ENCODE peak calls at places on chromosomes 16 and 17, in five cellular contexts. Y is NCI-H1048; T is fibroblast of lung; Z is CD8-positive, alpha-beta T cell; B is HEK293T. M is an unnamed sample.

GRCh38 chr16:89117975-89118289 is 24.3 kb downstream of the ACSF3 start:
- DNase-seq in B (no peak), Z (no peak), Y (no peak), T (no peak), M (no peak)

GRCh38 chr16:19645557-19645981 is 72.5 kb downstream of the KNOP1 start:
- DNase-seq in Z (no peak), Y (no peak), T (no peak), B (no peak), M (no peak)

GRCh38 chr16:84526794-84527485 is 22.5 kb upstream of the MEAK7 start:
- DNase-seq in Z (no peak), T (peak), Y (no peak), B (no peak), M (no peak)

GRCh38 chr16:3513892-3514600 is 13.2 kb downstream of the CLUAP1 start:
- DNase-seq in T (no peak), B (no peak), Y (no peak), Z (no peak), M (no peak)

GRCh38 chr17:7552621-7553051 is 3.8 kb downstream of the TNFSF12 start:
- DNase-seq in T (no peak), Y (no peak), Z (no peak), B (no peak), M (no peak)

GRCh38 chr16:31409433-31409832 is 16.3 kb downstream of the ITGAD start:
- DNase-seq in Z (no peak), B (no peak), Y (no peak), T (peak), M (no peak)

GRCh38 chr16:56244612-56245011 is 53.3 kb downstream of the GNAO1 start:
- DNase-seq in Y (no peak), B (no peak), Z (no peak), T (no peak), M (no peak)

GRCh38 chr17:28404812-28405570 is 1.0 kb downstream of the SLC46A1 start:
- DNase-seq in Z (no peak), B (no peak), T (no peak), Y (no peak), M (no peak)

GRCh38 chr17:72952641-72953313 is 139.7 kb downstream of the SLC39A11 start:
- DNase-seq in Z (no peak), T (no peak), Y (no peak), B (no peak), M (no peak)

GRCh38 chr17:45296003-45296832 is 20.6 kb downstream of the MAP3K14 start:
- DNase-seq in B (no peak), Z (no peak), Y (no peak), T (no peak), M (no peak)

GRCh38 chr16:27689711-27690110 is 139.8 kb downstream of the KATNIP start:
- DNase-seq in B (no peak), Z (no peak), T (no peak), Y (no peak), M (peak)

GRCh38 chr17:29364691-29365090 is 25.5 kb upstream of the TAOK1 start:
- DNase-seq in B (no peak), Y (no peak), Z (no peak), T (no peak), M (no peak)

GRCh38 chr17:44115585-44116415 is 7.6 kb downstream of the HDAC5 start:
- DNase-seq in Y (no peak), Z (no peak), B (peak), T (peak), M (no peak)

GRCh38 chr17:12545877-12546513 is 119.7 kb upstream of the MYOCD start:
- DNase-seq in Y (no peak), B (peak), Z (no peak), T (peak), M (no peak)

GRCh38 chr17:46802831-46803230 is 15.7 kb downstream of the WNT3 start:
- DNase-seq in B (no peak), T (no peak), Y (no peak), Z (no peak), M (no peak)

GRCh38 chr16:32116080-32116479 is 137.0 kb upstream of the TP53TG3D start:
- DNase-seq in T (no peak), B (no peak), Z (peak), Y (no peak), M (no peak)

GRCh38 chr17:76909971-76910760 is 42.0 kb downstream of the MGAT5B start:
- DNase-seq in Y (no peak), B (peak), Z (no peak), T (peak), M (no peak)

GRCh38 chr16:73126453-73126853 is 78.5 kb upstream of the ZFHX3 start:
- DNase-seq in Y (no peak), Z (no peak), T (peak), B (no peak), M (no peak)

GRCh38 chr16:1102921-1103648 is 7.0 kb upstream of the C1QTNF8 start:
- DNase-seq in Y (no peak), Z (peak), T (no peak), B (peak), M (no peak)

GRCh38 chr16:27463741-27464662 is 62.0 kb downstream of the IL21R start:
- DNase-seq in B (no peak), T (no peak), Y (no peak), Z (peak), M (no peak)

GRCh38 chr17:11996722-11997146 is 541 bp downstream of the ZNF18 start:
- DNase-seq in Z (no peak), T (peak), Y (no peak), B (peak), M (no peak)

GRCh38 chr17:4247361-4247980 is 16.3 kb downstream of the ANKFY1 start:
- DNase-seq in Y (no peak), B (no peak), Z (no peak), T (no peak), M (no peak)

GRCh38 chr16:2751577-2752034 is 832 bp upstream of the SRRM2 start:
- DNase-seq in Z (no peak), T (no peak), B (peak), Y (no peak), M (no peak)

GRCh38 chr16:31395647-31396046 is 2.5 kb downstream of the ITGAD start:
- DNase-seq in Z (no peak), T (no peak), B (no peak), Y (no peak), M (no peak)

GRCh38 chr16:53080345-53081031 is 25.7 kb downstream of the CHD9 start:
- DNase-seq in Z (no peak), Y (no peak), T (peak), B (no peak), M (no peak)

GRCh38 chr17:82942166-82943130 is 102.6 kb upstream of the ZNF750 start:
- DNase-seq in B (no peak), Y (no peak), T (no peak), Z (no peak), M (no peak)

GRCh38 chr17:13728751-13729150 is 127.0 kb upstream of the HS3ST3A1 start:
- DNase-seq in Y (no peak), Z (no peak), T (no peak), B (no peak), M (no peak)

GRCh38 chr17:49548506-49549310 is 27.0 kb upstream of the NXPH3 start:
- DNase-seq in B (peak), Y (no peak), T (peak), Z (no peak), M (no peak)

GRCh38 chr17:16652847-16653366 is 743 bp downstream of the ZNF624 start:
- DNase-seq in B (no peak), Y (no peak), T (peak), Z (no peak), M (no peak)

GRCh38 chr16:12132850-12133249 is 156.3 kb downstream of the SNX29 start:
- DNase-seq in B (no peak), Y (no peak), T (no peak), Z (no peak), M (no peak)

GRCh38 chr16:24677388-24677787 is 52.1 kb upstream of the TNRC6A start:
- DNase-seq in T (no peak), Z (no peak), B (no peak), Y (no peak), M (no peak)

GRCh38 chr16:28157768-28158535 is 53.8 kb downstream of the XPO6 start:
- DNase-seq in T (peak), Z (no peak), B (no peak), Y (no peak), M (no peak)

GRCh38 chr17:64938925-64939474 is 19.7 kb upstream of the LRRC37A3 start:
- DNase-seq in T (no peak), B (peak), Z (peak), Y (no peak), M (no peak)

GRCh38 chr17:74851612-74852236 is 8.0 kb downstream of the GRIN2C start:
- DNase-seq in B (no peak), T (no peak), Z (no peak), Y (no peak), M (no peak)

M was measured in cerebellar nuclear complex.